ENCODE peak calls at places on chromosome 21, in four cellular contexts. R, E, Z and P are unnamed samples.

GRCh38 chr21:42229676-42230075 is 10.7 kb downstream of the ABCG1 start:
- DNase-seq in Z (no peak), R (no peak), E (no peak), P (no peak)

GRCh38 chr21:43012596-43012995 is 38.2 kb downstream of the PKNOX1 start:
- DNase-seq in E (no peak), Z (peak; percentile 35), R (no peak), P (no peak)

GRCh38 chr21:38942617-38943245 is 137.0 kb downstream of the ETS2 start:
- DNase-seq in R (no peak), Z (no peak), E (no peak), P (no peak)

GRCh38 chr21:41825216-41825615 is 53.9 kb downstream of the PRDM15 start:
- DNase-seq in E (no peak), Z (no peak), R (no peak), P (peak; percentile 57)

GRCh38 chr21:26124896-26125295 is 45.7 kb downstream of the APP start:
- DNase-seq in E (no peak), R (no peak), Z (no peak), P (no peak)

GRCh38 chr21:26800455-26801454 is 44.5 kb downstream of the ADAMTS1 start:
- DNase-seq in Z (peak; percentile 69), R (no peak), E (peak; percentile 14), P (no peak)

GRCh38 chr21:34728479-34728878 is 59.7 kb downstream of the CLIC6 start:
- DNase-seq in Z (no peak), R (no peak), E (no peak), P (no peak)

GRCh38 chr21:27024316-27024715 is 57.4 kb upstream of the ADAMTS5 start:
- DNase-seq in R (peak; percentile 58), E (no peak), Z (peak; percentile 64), P (no peak)

GRCh38 chr21:34280389-34280795 is 83.4 kb upstream of the KCNE2 start:
- DNase-seq in E (peak; percentile 53), R (no peak), Z (no peak), P (no peak)

GRCh38 chr21:34790341-34790740 is 121.5 kb downstream of the CLIC6 start:
- DNase-seq in R (no peak), E (no peak), Z (no peak), P (no peak)

GRCh38 chr21:29372063-29372802 is 73.5 kb downstream of the BACH1 start:
- DNase-seq in R (peak; percentile 63), Z (peak; percentile 91), E (no peak), P (no peak)